ENCODE peak calls at places on chromosomes 6 and 20, in nine cellular contexts. M is BJ; Q is SJSA1; A is A549; E is lower lobe of right lung; O is small intestine; U is AG09309; K is CD8-positive, alpha-beta memory T cell; W is cardiac fibroblast. H is an unnamed sample.

GRCh38 chr6:46015119-46015968 is at the start of gene CLIC5:
- DNase-seq in U (no peak), W (no peak), A (no peak), E (peak; percentile 61), O (peak; percentile 52), K (peak; percentile 13), Q (no peak), M (no peak), H (no peak)

GRCh38 chr6:98944598-98945011 is 3.1 kb downstream of the FBXL4 start:
- DNase-seq in K (no peak), E (no peak), O (peak; percentile 40), U (no peak), Q (no peak), W (peak; percentile 64), A (peak; percentile 14), M (no peak), H (peak; percentile 31)

GRCh38 chr6:169008641-169009040 is 245.0 kb downstream of the THBS2 start:
- DNase-seq in E (no peak), W (peak; percentile 24), M (no peak), O (no peak), K (no peak), A (no peak), U (no peak), Q (no peak), H (no peak)

GRCh38 chr6:13526718-13527668 is 39.6 kb upstream of the GFOD1 start:
- DNase-seq in Q (no peak), K (no peak), W (peak; percentile 40), U (no peak), M (no peak), A (no peak), E (peak; percentile 51), O (peak; percentile 18), H (no peak)

GRCh38 chr20:41650221-41650948 is 32.2 kb upstream of the CHD6 start:
- DNase-seq in Q (no peak), U (no peak), K (no peak), W (no peak), E (no peak), O (peak; percentile 76), M (no peak), A (no peak), H (no peak)

GRCh38 chr20:48070961-48071645 is 285.8 kb upstream of the SULF2 start:
- DNase-seq in O (no peak), W (no peak), M (no peak), K (no peak), A (no peak), Q (no peak), E (no peak), U (no peak), H (no peak)

GRCh38 chr6:37432916-37433656 is at the start of gene CMTR1:
- DNase-seq in W (peak; percentile 90), K (peak; percentile 96), E (peak; percentile 97), Q (peak; percentile 96), O (peak; percentile 91), A (peak; percentile 82), U (no peak), M (peak; percentile 26), H (peak; percentile 54)

GRCh38 chr6:18053555-18054445 is 66.4 kb upstream of the KIF13A start:
- DNase-seq in K (no peak), Q (no peak), A (no peak), U (no peak), W (no peak), E (no peak), M (no peak), O (peak; percentile 90), H (no peak)

GRCh38 chr6:130537447-130537846 is 171.6 kb downstream of the TMEM200A start:
- DNase-seq in E (no peak), Q (no peak), M (no peak), A (no peak), K (no peak), U (no peak), W (no peak), O (no peak), H (no peak)

GRCh38 chr20:53202781-53203180 is 230.6 kb downstream of the TSHZ2 start:
- DNase-seq in A (peak; percentile 8), W (no peak), M (no peak), E (no peak), Q (no peak), U (no peak), K (no peak), O (no peak), H (no peak)

GRCh38 chr20:57600324-57601210 is 19.7 kb downstream of the ZBP1 start:
- DNase-seq in O (no peak), E (peak; percentile 13), Q (no peak), K (no peak), A (peak; percentile 23), U (no peak), W (no peak), M (no peak), H (no peak)

GRCh38 chr6:129276986-129277385 is 394.0 kb downstream of the LAMA2 start:
- DNase-seq in Q (no peak), O (no peak), W (peak; percentile 27), E (no peak), K (no peak), U (no peak), M (no peak), A (no peak), H (no peak)

GRCh38 chr20:46741924-46742692 is 32.7 kb downstream of the SLC2A10 start:
- DNase-seq in U (no peak), E (no peak), Q (no peak), W (no peak), M (no peak), K (no peak), A (no peak), O (no peak), H (no peak)

GRCh38 chr20:47479093-47479492 is 22.6 kb upstream of the NCOA3 start:
- DNase-seq in Q (no peak), E (no peak), A (no peak), U (no peak), W (no peak), K (no peak), O (no peak), M (no peak), H (no peak)

GRCh38 chr20:7231303-7231702 is 463.8 kb downstream of the BMP2 start:
- DNase-seq in K (no peak), A (no peak), U (no peak), M (no peak), O (no peak), E (no peak), W (no peak), Q (no peak), H (no peak)

GRCh38 chr6:148348335-148348734 is 5.7 kb downstream of the SASH1 start:
- DNase-seq in U (no peak), Q (no peak), K (no peak), A (no peak), E (no peak), O (no peak), M (no peak), W (no peak), H (no peak)

GRCh38 chr6:398558-399078 is 7.1 kb downstream of the IRF4 start:
- DNase-seq in U (no peak), Q (no peak), M (no peak), K (no peak), E (no peak), O (no peak), A (no peak), W (no peak), H (no peak)

GRCh38 chr6:140597181-140597580 is 1222.7 kb upstream of the CITED2 start:
- DNase-seq in O (no peak), E (no peak), U (no peak), M (no peak), W (no peak), A (no peak), K (no peak), Q (no peak), H (no peak)

GRCh38 chr6:43181942-43182860 is at the start of gene CUL9:
- DNase-seq in E (peak; percentile 93), W (peak; percentile 65), U (no peak), A (peak; percentile 66), M (no peak), O (peak; percentile 83), Q (peak; percentile 78), K (peak; percentile 78), H (no peak)

GRCh38 chr6:38552136-38552535 is 87.6 kb downstream of the BTBD9 start:
- DNase-seq in K (no peak), W (no peak), M (no peak), O (no peak), E (no peak), U (no peak), A (no peak), Q (no peak), H (no peak)

GRCh38 chr6:11282245-11282644 is 49.8 kb upstream of the NEDD9 start:
- DNase-seq in U (no peak), W (no peak), M (no peak), A (no peak), O (no peak), K (no peak), Q (no peak), E (no peak), H (no peak)

GRCh38 chr6:1708820-1709612 is 99.3 kb downstream of the FOXC1 start:
- DNase-seq in A (no peak), U (no peak), O (no peak), K (no peak), E (peak; percentile 79), Q (no peak), W (no peak), M (no peak), H (no peak)

GRCh38 chr6:31901415-31901952 is 402 bp downstream of the ZBTB12 start:
- DNase-seq in Q (no peak), K (peak; percentile 55), O (peak; percentile 35), M (no peak), U (no peak), E (peak; percentile 75), A (peak; percentile 41), W (peak; percentile 45), H (no peak)
- H3K4me3 ChIP-seq in Q (peak overlapping the region; percentile 51), K (peak overlapping the region; percentile 34), O (peak overlapping the region; percentile 53), M (peak overlapping the region; percentile 61), U (peak overlapping the region; percentile 58), E (peak overlapping the region; percentile 83), A (peak overlapping the region; percentile 90), W (peak overlapping the region; percentile 59), H (peak overlapping the region; percentile 60)

GRCh38 chr6:63565058-63565726 is 7.1 kb upstream of the LOC128125822 start:
- DNase-seq in U (no peak), E (no peak), O (peak; percentile 87), A (peak; percentile 76), W (no peak), M (no peak), K (no peak), Q (no peak), H (no peak)
- H3K4me3 ChIP-seq in U (no peak overlapping the region), E (no peak overlapping the region), O (no peak overlapping the region), A (peak overlapping the region; percentile 9), W (no peak overlapping the region), M (no peak overlapping the region), K (no peak overlapping the region), Q (no peak overlapping the region), H (no peak overlapping the region)

DNA sequence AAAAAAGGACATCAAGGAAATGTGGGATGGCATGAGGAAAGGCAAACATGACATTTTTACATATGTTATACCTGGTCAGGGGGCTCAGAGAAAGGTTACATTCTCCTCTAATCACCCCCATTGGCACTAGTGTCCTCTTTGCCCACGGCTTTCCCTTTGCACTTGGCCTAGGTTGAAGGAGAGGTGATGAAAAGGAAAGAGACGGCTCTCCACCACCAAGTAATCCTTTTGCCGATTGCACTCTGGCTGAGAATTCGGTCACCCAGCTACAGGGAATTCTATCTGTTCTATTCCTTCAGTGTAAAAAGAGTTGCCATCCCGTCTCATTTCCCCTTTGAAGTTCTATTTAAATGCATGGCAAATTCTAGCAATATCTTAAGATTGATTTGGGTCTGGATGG is 10.4 kb downstream of the VGLL2 start:
- DNase-seq in E (no peak), U (no peak), A (no peak), M (no peak), O (no peak), W (no peak), Q (no peak), K (no peak), H (no peak)
- H3K4me3 ChIP-seq in E (no peak overlapping the region), U (no peak overlapping the region), A (no peak overlapping the region), M (no peak overlapping the region), O (no peak overlapping the region), W (no peak overlapping the region), Q (no peak overlapping the region), K (no peak overlapping the region), H (no peak overlapping the region)

GRCh38 chr6:166541366-166541765 is 45.1 kb downstream of the RAMACL start:
- DNase-seq in Q (no peak), A (no peak), E (no peak), U (no peak), W (no peak), M (no peak), K (no peak), O (no peak), H (no peak)
- H3K4me3 ChIP-seq in Q (peak overlapping the region; percentile 29), A (no peak overlapping the region), E (peak overlapping the region; percentile 27), U (no peak overlapping the region), W (no peak overlapping the region), M (no peak overlapping the region), K (peak overlapping the region; percentile 49), O (no peak overlapping the region), H (no peak overlapping the region)